ENCODE peak calls at places on chromosome 6, in ten cellular contexts. N, L, P, G, R, U, J, M, X and Z are unnamed samples.

GRCh38 chr6:167893416-167893815 is 66.7 kb downstream of the AFDN start:
- DNase-seq in N (no peak), L (no peak), P (no peak), G (no peak), R (no peak), U (peak), J (peak), M (no peak), X (no peak), Z (no peak)

GRCh38 chr6:142605922-142606321 is 304.1 kb downstream of the ADGRG6 start:
- DNase-seq in N (no peak), L (no peak), P (no peak), G (no peak), R (peak), U (peak), J (peak), M (peak), X (no peak), Z (peak)

GRCh38 chr6:42292002-42292735 is 74.5 kb upstream of the MRPS10 start:
- DNase-seq in N (no peak), L (peak), P (no peak), G (no peak), R (peak), U (peak), J (peak), M (peak), X (no peak), Z (no peak)

GRCh38 chr6:115514656-115515055 is 546.0 kb downstream of the FRK start:
- DNase-seq in N (no peak), L (peak), P (no peak), G (no peak), R (peak), U (no peak), J (peak), M (peak), X (no peak), Z (peak)

GRCh38 chr6:112017169-112017568 is 36.7 kb upstream of the CCN6 start:
- DNase-seq in N (no peak), L (no peak), P (no peak), G (no peak), R (no peak), U (peak), J (no peak), M (no peak), X (no peak), Z (no peak)

GRCh38 chr6:33469661-33470060 is 15.3 kb downstream of the ZBTB9 start:
- DNase-seq in N (no peak), L (no peak), P (no peak), G (no peak), R (no peak), U (no peak), J (no peak), M (no peak), X (no peak), Z (no peak)

GRCh38 chr6:54921891-54922290 is 75.3 kb downstream of the FAM83B start:
- DNase-seq in N (no peak), L (no peak), P (no peak), G (no peak), R (no peak), U (no peak), J (no peak), M (no peak), X (no peak), Z (no peak)

GRCh38 chr6:80618953-80619352 is 512.5 kb downstream of the BCKDHB start:
- DNase-seq in N (no peak), L (no peak), P (no peak), G (no peak), R (peak), U (peak), J (peak), M (peak), X (no peak), Z (no peak)

GRCh38 chr6:157764346-157765068 is 58.5 kb upstream of the SNX9 start:
- DNase-seq in N (peak), L (peak), P (peak), G (peak), R (peak), U (peak), J (peak), M (peak), X (peak), Z (peak)

GRCh38 chr6:130365166-130366010 is 429 bp upstream of the TMEM200A start:
- DNase-seq in N (no peak), L (peak), P (peak), G (no peak), R (no peak), U (peak), J (peak), M (peak), X (peak), Z (no peak)

DNA sequence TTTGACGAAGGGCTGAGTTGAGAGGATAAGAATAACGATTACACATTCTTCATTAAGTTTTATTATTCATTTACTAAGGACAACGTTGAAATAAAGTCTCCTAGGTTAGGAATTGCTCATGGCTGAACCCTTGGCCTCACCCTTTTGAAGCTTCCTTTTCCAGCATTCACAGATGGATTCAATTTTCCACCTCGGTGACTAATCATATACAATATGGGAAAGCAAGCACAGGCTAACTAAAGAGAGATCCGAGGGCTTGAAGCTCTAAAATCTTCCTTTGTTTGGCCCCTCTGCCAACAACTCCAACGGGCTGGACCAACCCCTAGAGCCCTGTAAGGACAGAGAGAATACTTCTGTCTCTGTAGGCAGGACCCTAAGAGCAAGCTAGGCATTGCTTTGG is 159.5 kb downstream of the SOD2 start:
- DNase-seq in N (no peak), L (peak), P (no peak), G (no peak), R (peak), U (no peak), J (peak), M (no peak), X (no peak), Z (no peak)
- H3K4me3 ChIP-seq in N (no peak), L (no peak), P (no peak), G (no peak), R (no peak), U (no peak), J (no peak), M (no peak), X (no peak), Z (no peak)

GRCh38 chr6:49565855-49566254 is 15.4 kb downstream of the C6orf141 start:
- DNase-seq in N (no peak), L (peak), P (no peak), G (no peak), R (no peak), U (no peak), J (peak), M (peak), X (no peak), Z (no peak)

GRCh38 chr6:49565261-49565660 is 14.8 kb downstream of the C6orf141 start:
- DNase-seq in N (no peak), L (no peak), P (no peak), G (no peak), R (no peak), U (no peak), J (no peak), M (no peak), X (no peak), Z (no peak)

DNA sequence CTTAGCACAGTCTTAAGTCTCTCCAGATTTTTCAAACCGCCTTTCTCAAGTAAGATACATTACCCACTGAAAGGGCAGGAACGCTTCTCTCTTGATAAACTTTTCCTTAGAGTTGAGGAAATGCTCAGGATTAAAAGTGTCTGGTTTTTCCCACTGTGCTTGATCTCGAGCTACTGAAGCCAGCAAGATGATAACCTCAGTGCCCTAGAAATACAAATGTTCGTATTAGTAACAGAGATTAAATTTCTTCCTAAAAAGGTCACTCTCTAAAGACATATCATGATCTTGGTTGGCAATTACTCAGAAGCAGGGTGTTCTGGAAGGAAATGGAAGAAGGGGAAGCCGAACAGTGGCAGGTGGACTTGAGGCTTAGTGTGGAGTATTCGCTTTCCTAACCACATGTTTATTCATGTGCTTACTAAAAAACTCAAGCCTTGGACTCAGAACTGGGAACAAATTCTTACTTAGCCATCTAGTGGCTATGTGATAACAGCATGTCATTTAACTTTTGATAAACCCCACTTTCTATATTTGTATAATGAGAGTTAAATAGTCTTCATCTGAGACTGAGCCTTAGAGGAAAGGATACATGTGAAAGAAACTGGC is 20.1 kb downstream of the C6orf141 start:
- DNase-seq in N (no peak), L (peak), P (no peak), G (no peak), R (no peak), U (no peak), J (peak), M (peak), X (no peak), Z (no peak)
- TF ChIP-seq CTCF in N (peak), L (peak), P (no peak), G (no peak), R (peak), U (peak), J (no peak), M (peak), X (no peak), Z (no peak)

GRCh38 chr6:159594106-159594749 is 98.8 kb downstream of the SOD2 start:
- DNase-seq in N (peak), L (no peak), P (no peak), G (no peak), R (no peak), U (peak), J (peak), M (peak), X (no peak), Z (no peak)
- H3K4me3 ChIP-seq in N (no peak), L (no peak), P (no peak), G (no peak), R (no peak), U (no peak), J (no peak), M (no peak), X (no peak), Z (no peak)

DNA sequence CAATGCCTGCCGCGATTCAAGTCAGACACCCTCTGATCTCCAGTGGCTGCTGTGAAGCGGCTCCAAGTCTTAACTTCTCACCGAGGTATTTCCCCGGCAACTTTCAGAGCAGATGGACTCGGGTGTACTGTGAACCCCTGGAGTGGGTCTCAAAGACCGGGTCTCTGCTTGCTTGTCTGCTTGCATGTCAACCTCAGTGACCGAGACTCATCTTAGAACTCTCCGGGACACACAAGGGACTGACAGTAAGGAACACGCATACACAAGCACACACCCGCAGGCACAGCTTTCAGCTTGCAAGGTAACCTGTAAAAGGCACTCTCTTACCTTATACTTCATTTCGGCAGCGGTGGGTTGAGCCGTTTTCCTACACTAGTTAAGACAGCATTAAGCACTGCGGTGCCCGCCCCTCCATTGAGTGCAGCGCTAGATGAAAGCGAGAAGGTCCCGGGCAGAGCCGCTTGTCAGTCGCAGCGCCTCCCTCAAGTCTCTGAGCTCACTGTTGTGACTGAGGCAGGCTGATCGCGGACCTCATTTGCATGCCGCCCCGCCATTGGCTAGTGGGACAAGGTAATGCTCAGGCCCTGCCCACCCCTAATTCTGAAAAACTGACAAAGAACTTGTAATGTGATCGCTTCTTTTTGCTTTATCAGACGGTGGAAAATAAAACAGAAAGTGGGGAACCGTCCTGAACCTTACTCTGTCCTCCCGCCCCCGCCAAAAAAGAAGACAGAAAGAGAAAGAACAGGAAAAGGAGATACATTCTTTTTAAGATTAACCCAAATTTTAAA is at the start of gene NEDD9:
- DNase-seq in N (peak), L (peak), P (peak), G (peak), R (peak), U (peak), J (peak), M (peak), X (peak), Z (peak)
- TF ChIP-seq CTCF in N (no peak), L (no peak), P (no peak), G (peak), R (no peak), U (no peak), J (no peak), M (no peak), X (no peak), Z (no peak)

GRCh38 chr6:125153541-125154183 is at the start of gene TPD52L1:
- DNase-seq in N (peak), L (peak), P (peak), G (peak), R (no peak), U (peak), J (peak), M (peak), X (peak), Z (no peak)
- H3K4me3 ChIP-seq in N (peak), L (peak), P (peak), G (no peak), R (peak), U (peak), J (peak), M (peak), X (peak), Z (peak)

DNA sequence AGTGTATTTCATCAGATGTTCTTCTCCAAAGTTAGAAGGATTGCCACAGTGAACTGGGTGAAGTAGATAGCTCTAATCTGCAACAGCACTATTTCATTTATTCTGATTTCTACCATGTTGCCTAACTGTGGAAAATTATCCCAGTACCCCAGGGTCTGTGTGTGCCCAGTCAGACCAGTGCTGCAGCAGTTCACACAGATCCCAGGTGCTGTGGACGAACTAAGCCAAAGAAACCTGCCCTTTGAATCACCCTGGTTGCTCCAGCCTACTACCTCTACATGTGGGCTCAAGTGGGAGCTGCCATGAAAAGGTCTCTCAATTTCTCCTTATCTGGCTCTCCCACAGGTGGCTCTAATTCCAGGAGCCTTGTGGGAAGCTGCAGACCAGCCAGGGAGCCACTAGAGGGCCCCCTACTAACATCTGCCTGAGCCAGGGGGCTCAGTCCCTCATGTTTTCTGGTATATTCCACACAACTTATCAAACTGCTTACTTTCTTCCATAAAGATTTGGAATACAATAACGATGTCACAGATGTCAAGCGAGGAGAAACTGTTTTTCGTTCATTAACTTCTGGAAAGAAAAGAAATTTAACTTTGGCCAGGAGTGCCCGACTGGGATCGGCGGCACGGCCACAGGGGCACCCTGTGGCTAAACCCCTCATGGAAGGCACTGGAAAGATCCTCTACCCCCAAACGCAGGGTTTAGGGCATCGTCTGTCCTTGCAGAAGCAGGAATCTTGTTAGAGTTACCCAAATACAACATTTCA is 31.6 kb upstream of the LY86 start:
- DNase-seq in N (no peak), L (no peak), P (peak), G (peak), R (no peak), U (no peak), J (no peak), M (peak), X (no peak), Z (no peak)
- TF ChIP-seq CTCF in N (peak), L (peak), P (peak), G (peak), R (peak), U (peak), J (peak), M (peak), X (peak), Z (peak)

DNA sequence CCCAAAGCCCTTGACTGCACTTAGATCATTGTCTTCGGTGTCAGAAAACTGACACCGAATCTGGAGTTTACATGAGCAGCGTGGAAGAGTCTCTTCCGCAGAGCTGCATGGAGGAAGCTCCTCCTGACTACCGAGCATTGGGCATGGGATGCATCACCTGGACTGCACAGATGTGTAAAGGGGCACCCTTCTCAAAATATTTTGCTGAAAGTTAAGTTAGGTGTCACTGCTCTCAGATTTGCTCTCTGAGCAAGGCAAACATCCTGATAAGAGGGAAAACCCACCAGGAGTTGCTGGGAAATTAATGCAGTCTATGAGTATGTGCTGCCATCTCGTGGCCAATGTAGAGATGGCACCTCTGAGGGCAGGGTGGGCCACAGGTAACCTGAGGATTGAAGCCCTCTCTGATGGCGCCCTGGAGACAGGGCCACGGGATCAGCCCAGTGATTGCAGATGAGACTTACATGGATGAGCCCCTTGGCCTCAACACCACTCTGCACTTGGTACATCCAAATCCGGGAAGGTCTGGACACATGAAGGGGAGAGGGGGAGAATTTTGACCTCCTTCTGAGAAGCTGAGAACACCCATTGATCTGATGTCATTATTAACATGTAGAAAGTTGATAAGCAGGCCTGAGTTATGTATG is 129.9 kb downstream of the LPA start:
- DNase-seq in N (no peak), L (no peak), P (peak), G (peak), R (no peak), U (peak), J (peak), M (peak), X (peak), Z (no peak)
- H3K4me3 ChIP-seq in N (no peak), L (no peak), P (no peak), G (no peak), R (no peak), U (no peak), J (peak), M (no peak), X (peak), Z (no peak)

DNA sequence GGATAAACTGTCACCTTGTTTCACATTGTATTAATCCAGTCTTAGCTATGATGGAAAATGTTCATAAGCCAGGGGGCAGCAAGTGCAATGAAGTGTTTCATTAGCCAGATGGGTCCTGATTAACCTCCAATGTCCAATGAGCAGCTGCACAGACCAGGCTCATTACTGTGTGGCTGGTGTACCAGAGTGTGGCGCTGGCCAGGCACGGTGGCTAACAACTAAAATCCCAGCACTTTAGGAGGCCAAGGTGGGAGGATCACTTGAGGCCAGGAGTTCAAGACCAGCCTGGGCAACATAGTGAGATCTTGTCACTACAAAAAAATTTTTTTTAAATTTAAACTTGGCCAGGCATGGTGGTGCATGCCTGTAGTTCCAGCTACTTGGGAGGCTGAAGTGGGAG is 201.7 kb upstream of the FOXQ1 start:
- DNase-seq in N (no peak), L (no peak), P (no peak), G (no peak), R (no peak), U (no peak), J (no peak), M (no peak), X (no peak), Z (no peak)
- TF ChIP-seq CTCF in N (no peak), L (peak), P (no peak), G (no peak), R (peak), U (peak), J (no peak), M (no peak), X (no peak), Z (no peak)